ENCODE peak calls at places on chromosome 12, in eight cellular contexts. W is NCI-H146; H is astrocyte of the spinal cord; O is H7; G is activated CD4-positive, alpha-beta memory T cell treated with anti-CD3 and anti-CD28 coated beads, Interleukin-2, amount 10 ng/mL, durations not matched to agents 7 days and 5 days; K is HEK293T; F is left cardiac atrium; S is progenitor cell of endocrine pancreas. Q is an unnamed sample.

GRCh38 chr12:60042835-60043234 is 447.0 kb downstream of the SLC16A7 start:
- DNase-seq in W (no peak), H (no peak), O (no peak), G (no peak), K (no peak), F (no peak), S (no peak), Q (no peak)

GRCh38 chr12:108647199-108647935 is 13.7 kb upstream of the SELPLG start:
- DNase-seq in W (no peak), H (no peak), O (peak; percentile 54), G (no peak), K (no peak), F (no peak), S (no peak), Q (no peak)

GRCh38 chr12:56129210-56129691 is 1.2 kb downstream of the ESYT1 start:
- DNase-seq in W (peak; percentile 81), H (peak; percentile 35), O (peak; percentile 86), G (peak; percentile 88), K (peak; percentile 57), F (peak; percentile 80), S (peak; percentile 46), Q (peak; percentile 67)

GRCh38 chr12:117367006-117367638 is 5.7 kb upstream of the NOS1 start:
- DNase-seq in W (peak; percentile 61), H (peak; percentile 72), O (peak; percentile 87), G (peak; percentile 56), K (peak; percentile 81), F (peak; percentile 64), S (peak; percentile 82), Q (no peak)

GRCh38 chr12:70837026-70837425 is 83.5 kb downstream of the PTPRR start:
- DNase-seq in W (no peak), H (no peak), O (no peak), G (no peak), K (no peak), F (no peak), S (no peak), Q (no peak)

GRCh38 chr12:90020006-90020405 is 311.4 kb upstream of the ATP2B1 start:
- DNase-seq in W (no peak), H (no peak), O (no peak), G (no peak), K (no peak), F (no peak), S (no peak), Q (no peak)

GRCh38 chr12:28780960-28781359 is 368.1 kb upstream of the FAR2 start:
- DNase-seq in W (no peak), H (no peak), O (no peak), G (no peak), K (no peak), F (no peak), S (no peak), Q (no peak)

GRCh38 chr12:12927211-12928079 is 24.5 kb downstream of the GPRC5D start:
- DNase-seq in W (peak; percentile 93), H (peak; percentile 46), O (no peak), G (peak; percentile 46), K (no peak), F (peak; percentile 65), S (peak; percentile 80), Q (no peak)

GRCh38 chr12:51911307-51911706 is 4.0 kb downstream of the ACVRL1 start:
- DNase-seq in W (no peak), H (no peak), O (no peak), G (no peak), K (no peak), F (peak; percentile 19), S (no peak), Q (no peak)

GRCh38 chr12:2535583-2536187 is 259.1 kb upstream of the FKBP4 start:
- DNase-seq in W (no peak), H (peak; percentile 3), O (no peak), G (no peak), K (peak; percentile 53), F (no peak), S (no peak), Q (no peak)

GRCh38 chr12:117444781-117445180 is 83.4 kb upstream of the NOS1 start:
- DNase-seq in W (no peak), H (no peak), O (no peak), G (no peak), K (no peak), F (no peak), S (no peak), Q (no peak)

GRCh38 chr12:21881950-21882349 is 59.3 kb downstream of the ABCC9 start:
- DNase-seq in W (no peak), H (no peak), O (no peak), G (no peak), K (no peak), F (peak; percentile 31), S (no peak), Q (no peak)

GRCh38 chr12:57352166-57352565 is 78.7 kb downstream of the R3HDM2 start:
- DNase-seq in W (no peak), H (no peak), O (no peak), G (no peak), K (no peak), F (no peak), S (no peak), Q (no peak)

Q was measured in activated gamma-delta T cell.